ENCODE peak calls at places on chromosomes 6 and 20, in eight cellular contexts. X is WERI-Rb-1, C is astrocyte of the spinal cord, H is WTC11, A is PC-9, M is nephron progenitor cell, P is uterus, D is bronchial epithelial cell. V is an unnamed sample.

GRCh38 chr20:56630506-56631317 is 1.6 kb downstream of the TFAP2C start:
- DNase-seq in D (no peak), M (peak), P (no peak), H (peak), A (no peak), X (no peak), C (peak), V (peak)

GRCh38 chr6:152261179-152261578 is 376.0 kb downstream of the SYNE1 start:
- DNase-seq in M (no peak), A (no peak), P (no peak), D (no peak), C (no peak), H (no peak), X (no peak), V (no peak)

GRCh38 chr6:88780714-88781389 is 182.6 kb downstream of the RNGTT start:
- DNase-seq in H (peak), X (peak), C (peak), D (peak), M (peak), P (peak), A (peak), V (peak)

GRCh38 chr6:90000864-90001731 is 106.8 kb downstream of the GJA10 start:
- DNase-seq in A (no peak), C (no peak), H (no peak), M (no peak), D (peak), P (no peak), X (peak), V (no peak)

GRCh38 chr20:62501801-62502495 is 26.2 kb upstream of the GATA5 start:
- DNase-seq in C (peak), H (no peak), A (peak), M (no peak), P (no peak), D (peak), X (no peak), V (no peak)

GRCh38 chr20:58711266-58712051 is 18.9 kb downstream of the NPEPL1 start:
- DNase-seq in C (no peak), M (no peak), D (no peak), X (no peak), H (no peak), P (peak), A (no peak), V (no peak)

GRCh38 chr20:49460131-49460530 is 22.3 kb downstream of the KCNB1 start:
- DNase-seq in M (no peak), A (no peak), H (no peak), P (no peak), C (no peak), D (no peak), X (no peak), V (no peak)

GRCh38 chr6:143176090-143177021 is 115.7 kb downstream of the AIG1 start:
- DNase-seq in C (peak), H (peak), X (no peak), A (peak), P (no peak), D (peak), M (no peak), V (peak)

GRCh38 chr6:6328451-6328850 is 8.0 kb upstream of the F13A1 start:
- DNase-seq in C (no peak), M (no peak), D (no peak), P (no peak), H (no peak), A (no peak), X (no peak), V (no peak)

GRCh38 chr6:150813993-150814359 is 51.5 kb upstream of the MTHFD1L start:
- DNase-seq in D (peak), H (no peak), A (peak), M (no peak), X (no peak), P (no peak), C (peak), V (no peak)

GRCh38 chr20:4681971-4682370 is 39.7 kb upstream of the PRND start:
- DNase-seq in H (no peak), C (no peak), A (no peak), X (no peak), M (no peak), P (peak), D (peak), V (peak)

GRCh38 chr6:111011360-111012142 is 29.7 kb downstream of the RPF2 start:
- DNase-seq in H (no peak), X (no peak), P (no peak), A (peak), C (peak), D (peak), M (no peak), V (no peak)

GRCh38 chr6:159110013-159110412 is 59.2 kb upstream of the FNDC1 start:
- DNase-seq in P (no peak), D (peak), A (no peak), X (peak), H (peak), C (peak), M (peak), V (no peak)

GRCh38 chr20:51346686-51347485 is 195.6 kb downstream of the NFATC2 start:
- DNase-seq in C (peak), X (no peak), D (peak), P (no peak), H (no peak), M (no peak), A (no peak), V (no peak)

GRCh38 chr20:60466683-60467022 is 508.4 kb downstream of the CDH26 start:
- DNase-seq in X (no peak), C (no peak), A (no peak), M (no peak), P (no peak), H (no peak), D (no peak), V (no peak)

GRCh38 chr6:7546832-7547714 is 5.6 kb downstream of the DSP start:
- DNase-seq in X (no peak), D (peak), P (no peak), M (no peak), C (no peak), H (no peak), A (peak), V (no peak)

DNA sequence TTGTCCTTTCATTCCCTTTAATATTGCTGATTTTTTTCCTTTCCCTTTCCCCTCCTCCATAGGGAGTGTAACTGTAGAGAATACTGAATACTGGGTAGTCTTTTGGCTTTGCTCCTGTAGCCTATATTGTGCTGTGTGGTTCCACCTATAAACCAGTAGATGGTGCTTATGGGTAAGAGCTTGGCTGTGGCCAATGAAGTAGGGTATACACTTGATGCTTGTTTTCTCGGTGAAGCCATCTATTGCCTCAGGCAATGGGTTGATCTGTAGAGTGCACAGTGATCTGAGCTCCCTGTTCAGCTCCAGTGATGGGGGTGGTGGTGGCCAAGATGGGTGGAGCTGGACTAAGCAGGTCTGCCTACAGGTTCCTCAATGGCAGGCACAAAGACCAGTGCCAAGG is 203.3 kb upstream of the IMPG1 start:
- DNase-seq in M (no peak), X (no peak), D (no peak), P (no peak), C (no peak), A (no peak), H (no peak), V (no peak)
- TF ChIP-seq CTCF in M (no peak), X (peak), D (no peak), P (no peak), C (no peak), A (no peak), H (no peak), V (no peak)

GRCh38 chr6:116011096-116011401 is 49.6 kb downstream of the FRK start:
- DNase-seq in C (peak), A (no peak), X (no peak), H (no peak), M (no peak), D (no peak), P (no peak), V (no peak)
- TF ChIP-seq CTCF in C (no peak), A (peak), X (no peak), H (peak), M (peak), D (no peak), P (no peak), V (no peak)

GRCh38 chr6:79584332-79584731 is 46.8 kb upstream of the SH3BGRL2 start:
- DNase-seq in X (no peak), D (no peak), P (no peak), A (no peak), H (no peak), C (no peak), M (no peak), V (no peak)

GRCh38 chr6:79589701-79590100 is 41.4 kb upstream of the SH3BGRL2 start:
- DNase-seq in D (no peak), P (no peak), M (no peak), X (no peak), H (no peak), A (no peak), C (no peak), V (no peak)

DNA sequence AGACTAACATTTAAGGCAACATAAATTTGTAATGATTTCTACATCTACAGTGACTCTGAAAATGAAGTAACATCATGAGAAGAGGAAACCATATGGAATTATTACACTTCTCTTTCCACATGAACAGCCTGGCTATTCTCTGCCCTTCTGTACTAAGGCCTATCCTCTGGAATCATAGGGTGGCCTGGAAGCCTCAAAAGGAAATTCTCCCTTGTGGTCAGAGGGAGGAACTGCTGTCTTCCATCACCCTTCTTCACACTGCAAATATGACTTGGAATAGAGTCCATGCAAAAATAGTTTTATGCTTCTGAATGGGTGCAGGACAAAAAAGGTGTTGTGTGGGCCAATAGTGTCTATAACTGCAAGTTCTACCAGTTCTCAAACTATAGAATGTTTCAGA is 44.6 kb upstream of the SH3BGRL2 start:
- DNase-seq in C (peak), X (peak), A (no peak), P (no peak), H (no peak), M (no peak), D (peak), V (no peak)
- TF ChIP-seq CTCF in C (peak), X (peak), A (peak), P (no peak), H (peak), M (no peak), D (peak), V (peak)

DNA sequence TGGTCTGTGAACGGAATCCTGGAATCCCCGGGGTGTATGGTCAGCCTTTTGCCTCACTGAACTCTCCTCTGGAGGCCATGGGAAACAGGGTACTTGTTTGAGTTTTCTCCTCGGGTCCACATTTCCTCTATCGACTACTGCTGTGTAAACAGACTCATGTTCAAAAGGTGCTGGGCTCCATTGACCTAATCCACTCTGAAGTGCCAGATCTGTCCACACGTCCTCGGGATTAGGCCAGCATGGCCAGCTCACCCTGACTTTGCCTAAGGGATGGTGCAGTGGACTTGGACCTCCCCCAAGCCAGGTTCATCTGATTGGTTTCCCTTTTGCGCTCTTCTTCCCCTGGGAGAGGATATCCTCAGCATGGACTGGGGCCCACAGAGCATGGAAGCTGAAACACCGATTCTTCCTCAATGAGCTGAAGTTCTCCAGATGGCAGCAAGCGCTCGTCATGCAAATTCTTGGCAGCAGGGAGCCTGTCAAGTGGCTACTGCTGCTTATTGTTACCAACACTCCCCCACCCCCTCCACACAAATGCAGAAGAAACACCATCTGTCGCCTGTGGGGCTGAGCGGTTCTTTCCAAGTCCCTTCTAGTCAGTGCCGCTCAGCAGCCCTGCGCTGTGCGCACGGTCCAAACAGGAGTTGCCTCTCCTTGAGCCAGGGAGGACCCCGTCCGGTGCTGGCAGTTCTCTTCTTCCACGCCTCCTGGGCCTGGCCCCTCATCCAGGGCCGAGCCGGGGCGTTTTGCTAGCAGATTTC is 292.6 kb upstream of the MARCKS start:
- DNase-seq in D (peak), A (no peak), H (peak), P (peak), M (peak), X (peak), C (peak), V (peak)
- TF ChIP-seq CTCF in D (peak), A (no peak), H (no peak), P (no peak), M (no peak), X (peak), C (no peak), V (no peak)

DNA sequence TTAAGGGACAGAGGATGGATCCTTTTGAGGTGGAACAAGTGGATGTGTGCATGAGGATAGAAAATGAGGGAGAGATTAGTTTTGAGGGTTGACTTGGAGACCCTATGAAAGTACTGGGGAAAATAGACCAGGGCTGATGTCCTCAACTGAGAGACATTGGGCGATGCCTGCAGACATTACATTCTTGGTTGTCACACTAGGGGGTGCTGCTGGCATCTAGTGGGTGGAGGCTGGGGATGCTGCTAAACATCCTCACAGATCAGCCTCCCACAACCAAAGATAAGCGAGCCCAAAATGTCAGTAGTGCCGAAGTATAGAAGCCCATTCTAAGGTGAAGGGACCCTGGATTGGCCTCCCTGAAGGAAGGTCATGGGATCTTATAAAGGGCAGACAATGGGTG is 63.3 kb downstream of the MOCS1 start:
- DNase-seq in P (no peak), A (no peak), H (no peak), D (no peak), X (peak), C (no peak), M (no peak), V (no peak)
- TF ChIP-seq CTCF in P (no peak), A (no peak), H (no peak), D (no peak), X (peak), C (peak), M (no peak), V (no peak)

DNA sequence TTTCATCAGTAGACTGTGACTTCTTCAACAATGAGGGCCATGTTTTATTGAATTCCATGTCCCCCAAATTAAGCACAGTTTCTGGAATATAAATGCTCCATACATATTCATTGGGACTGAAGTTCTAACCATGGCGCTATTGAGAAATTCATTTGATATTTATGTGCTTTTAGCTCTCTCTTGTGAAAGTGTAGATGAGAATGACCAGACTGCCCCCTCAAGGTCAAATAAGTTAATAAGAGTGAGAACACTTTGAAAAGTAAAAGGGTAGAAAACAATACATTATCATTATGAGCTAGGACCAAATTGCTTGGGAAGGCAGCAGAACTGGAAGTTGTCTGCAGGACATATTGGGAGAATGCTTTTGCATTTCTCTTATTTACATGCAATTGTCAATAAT is 597.9 kb downstream of the EPM2A start:
- DNase-seq in P (no peak), X (no peak), M (no peak), H (no peak), D (peak), A (no peak), C (peak), V (peak)
- TF ChIP-seq CTCF in P (no peak), X (no peak), M (no peak), H (no peak), D (peak), A (peak), C (peak), V (peak)

GRCh38 chr20:40706977-40707582 is 18.0 kb upstream of the MAFB start:
- DNase-seq in H (peak), D (no peak), C (no peak), P (no peak), X (no peak), A (no peak), M (peak), V (no peak)
- TF ChIP-seq CTCF in H (no peak), D (no peak), C (no peak), P (no peak), X (no peak), A (no peak), M (peak), V (no peak)

V was measured in AG09319.